ENCODE peak calls at places on chromosomes 12 and 14, in seven cellular contexts. B, W, Q, D, V, L and R are unnamed samples.

GRCh38 chr12:13957576-13957975 is 23.8 kb downstream of the GRIN2B start:
- DNase-seq in L (no peak), W (no peak), V (no peak), D (no peak), Q (no peak), B (no peak), R (no peak)

GRCh38 chr12:57889541-57889989 is 43.0 kb upstream of the CTDSP2 start:
- DNase-seq in D (no peak), V (no peak), Q (no peak), B (no peak), L (no peak), W (no peak), R (peak)

GRCh38 chr14:69299286-69300035 is 39.5 kb downstream of the GALNT16 start:
- DNase-seq in L (no peak), B (no peak), D (no peak), W (no peak), V (no peak), Q (peak), R (no peak)

GRCh38 chr12:47999816-48000215 is 4.5 kb downstream of the COL2A1 start:
- DNase-seq in V (no peak), B (no peak), L (no peak), W (no peak), D (no peak), Q (no peak), R (no peak)

GRCh38 chr12:3317841-3318501 is 173.0 kb upstream of the PRMT8 start:
- DNase-seq in L (no peak), D (no peak), Q (no peak), B (no peak), V (no peak), W (no peak), R (no peak)

GRCh38 chr14:105844047-105844630 is 317.8 kb downstream of the TMEM121 start:
- DNase-seq in Q (peak), W (no peak), D (no peak), V (no peak), L (no peak), B (no peak), R (no peak)

GRCh38 chr14:28608438-28608837 is 158.1 kb upstream of the FOXG1 start:
- DNase-seq in V (no peak), Q (no peak), D (no peak), L (no peak), W (no peak), B (no peak), R (no peak)

GRCh38 chr14:34099630-34100029 is 148.8 kb upstream of the EGLN3 start:
- DNase-seq in V (no peak), L (no peak), W (no peak), D (no peak), B (no peak), Q (no peak), R (no peak)

GRCh38 chr12:14129601-14130178 is 148.3 kb upstream of the GRIN2B start:
- DNase-seq in D (no peak), W (no peak), Q (no peak), L (no peak), B (no peak), V (no peak), R (no peak)

GRCh38 chr12:32161040-32161439 is 54.4 kb downstream of the BICD1 start:
- DNase-seq in Q (no peak), B (no peak), D (no peak), L (no peak), W (no peak), V (no peak), R (no peak)

GRCh38 chr12:31387466-31387865 is 61.5 kb upstream of the SINHCAF start:
- DNase-seq in L (no peak), W (no peak), D (no peak), Q (no peak), B (no peak), V (no peak), R (no peak)

GRCh38 chr14:81555051-81555450 is 21.4 kb upstream of the SEL1L start:
- DNase-seq in W (no peak), V (no peak), L (no peak), D (no peak), B (no peak), Q (no peak), R (no peak)

GRCh38 chr12:120231316-120232011 is 30.6 kb upstream of the RPLP0 start:
- DNase-seq in V (peak), B (no peak), Q (peak), L (no peak), D (no peak), W (peak), R (no peak)

GRCh38 chr12:94263011-94263786 is 114.8 kb downstream of the PLXNC1 start:
- DNase-seq in L (no peak), D (no peak), B (no peak), Q (peak), W (no peak), V (no peak), R (no peak)

GRCh38 chr12:1590083-1590979 is 4.0 kb downstream of the FBXL14 start:
- DNase-seq in B (no peak), L (no peak), W (no peak), V (no peak), Q (no peak), D (no peak), R (peak)

GRCh38 chr14:94395900-94396574 is 7.6 kb upstream of the SERPINA1 start:
- DNase-seq in V (no peak), L (no peak), Q (no peak), W (no peak), D (no peak), B (no peak), R (no peak)

GRCh38 chr12:105961821-105962671 is 176.7 kb downstream of the NUAK1 start:
- DNase-seq in D (no peak), V (no peak), L (no peak), W (no peak), Q (no peak), B (no peak), R (no peak)

GRCh38 chr14:60317609-60318008 is 68.6 kb downstream of the PPM1A start:
- DNase-seq in V (no peak), Q (no peak), B (no peak), D (no peak), L (no peak), W (no peak), R (no peak)

GRCh38 chr14:91681116-91681515 is 50.8 kb downstream of the CATSPERB start:
- DNase-seq in D (no peak), Q (no peak), V (no peak), W (no peak), B (no peak), L (no peak), R (no peak)

GRCh38 chr12:31715283-31715825 is 13.5 kb downstream of the AMN1 start:
- DNase-seq in D (peak), L (no peak), Q (no peak), V (no peak), W (no peak), B (no peak), R (no peak)

GRCh38 chr12:80892597-80893445 is 44.9 kb downstream of the LIN7A start:
- DNase-seq in B (no peak), W (no peak), L (no peak), D (no peak), Q (no peak), V (no peak), R (no peak)

GRCh38 chr14:45658917-45659299 is 405.9 kb upstream of the MIS18BP1 start:
- DNase-seq in B (no peak), W (no peak), D (no peak), V (no peak), L (no peak), Q (no peak), R (no peak)

GRCh38 chr12:79681008-79681590 is 9.7 kb downstream of the PAWR start:
- DNase-seq in V (no peak), L (no peak), B (no peak), D (peak), Q (no peak), W (no peak), R (no peak)

GRCh38 chr12:127810026-127810425 is 456.9 kb upstream of the TMEM132C start:
- DNase-seq in Q (no peak), D (no peak), W (peak), B (no peak), L (no peak), V (no peak), R (no peak)

GRCh38 chr14:22589096-22589839 is at the start of gene DAD1:
- DNase-seq in B (peak), V (peak), L (peak), D (peak), Q (peak), W (peak), R (peak)
- TF ChIP-seq POLR2A in B (peak), V (peak), L (peak), D (peak), Q (no peak), W (peak), R (peak)

GRCh38 chr12:569803-570236 is 93.4 kb downstream of the NINJ2 start:
- DNase-seq in D (peak), B (no peak), Q (peak), V (peak), L (peak), W (peak), R (peak)

GRCh38 chr12:571795-572531 is 91.3 kb downstream of the NINJ2 start:
- DNase-seq in V (peak), B (no peak), W (peak), Q (no peak), L (no peak), D (no peak), R (no peak)

GRCh38 chr12:570949-571794 is 92.1 kb downstream of the NINJ2 start:
- DNase-seq in V (peak), Q (peak), W (peak), L (no peak), D (no peak), B (no peak), R (peak)

GRCh38 chr12:569091-569676 is 94.1 kb downstream of the NINJ2 start:
- DNase-seq in V (no peak), D (no peak), B (no peak), L (no peak), Q (peak), W (no peak), R (no peak)

DNA sequence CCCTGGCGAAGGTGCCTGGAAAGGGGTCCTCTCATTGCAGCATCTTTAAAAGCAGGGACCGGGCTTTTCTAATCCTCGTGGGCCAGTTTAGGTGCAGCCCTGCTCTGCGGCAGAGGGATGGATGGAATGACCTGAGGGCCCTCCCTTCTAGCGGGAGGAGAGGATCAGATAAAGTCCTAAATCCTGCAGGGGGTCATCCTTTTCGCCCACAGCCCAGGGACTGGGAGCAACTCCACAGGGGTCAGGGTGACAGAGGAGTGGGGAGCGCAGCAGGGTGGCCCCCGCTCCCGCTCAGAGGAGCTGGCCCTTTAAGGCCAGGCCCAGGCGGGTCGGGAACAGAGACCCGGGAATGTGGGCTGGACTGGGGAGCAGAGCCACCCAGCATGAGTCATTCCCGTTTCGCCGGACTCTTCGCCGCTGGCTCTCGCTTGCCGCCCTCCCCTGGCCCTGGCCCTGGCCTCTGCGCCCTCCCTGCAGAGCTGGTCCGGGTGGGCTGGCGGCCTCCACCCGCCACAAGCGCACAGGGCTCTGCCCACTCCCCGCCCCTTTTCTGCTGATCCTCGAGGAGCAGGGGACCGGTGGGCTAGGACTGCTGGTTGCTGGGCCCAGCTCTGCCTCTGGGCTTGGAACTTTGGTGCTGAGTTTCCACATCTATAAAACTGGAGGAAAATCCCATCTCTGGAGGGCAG is 92.9 kb downstream of the NINJ2 start:
- DNase-seq in W (peak), L (no peak), D (no peak), Q (peak), B (no peak), V (peak), R (peak)
- TF ChIP-seq POLR2A in W (peak), L (no peak), D (no peak), Q (no peak), B (peak), V (peak), R (peak)

GRCh38 chr14:52949711-52950409 is 990 bp downstream of the FERMT2 start:
- DNase-seq in L (no peak), W (peak), Q (no peak), B (no peak), D (no peak), V (peak), R (peak)
- TF ChIP-seq POLR2A in L (no peak), W (no peak), Q (no peak), B (no peak), D (no peak), V (no peak), R (no peak)

GRCh38 chr14:103925316-103925715 is 2.9 kb upstream of the TDRD9 start:
- DNase-seq in V (no peak), W (no peak), B (no peak), D (no peak), Q (no peak), L (no peak), R (no peak)

GRCh38 chr14:103915616-103916015 is 12.6 kb upstream of the TDRD9 start:
- DNase-seq in D (no peak), B (no peak), L (no peak), Q (peak), V (no peak), W (no peak), R (no peak)

GRCh38 chr14:103923863-103924262 is 4.4 kb upstream of the TDRD9 start:
- DNase-seq in B (no peak), L (no peak), V (no peak), Q (no peak), W (no peak), D (peak), R (no peak)

GRCh38 chr14:103916636-103917262 is 11.5 kb upstream of the TDRD9 start:
- DNase-seq in Q (peak), W (no peak), D (no peak), V (no peak), L (no peak), B (no peak), R (no peak)

DNA sequence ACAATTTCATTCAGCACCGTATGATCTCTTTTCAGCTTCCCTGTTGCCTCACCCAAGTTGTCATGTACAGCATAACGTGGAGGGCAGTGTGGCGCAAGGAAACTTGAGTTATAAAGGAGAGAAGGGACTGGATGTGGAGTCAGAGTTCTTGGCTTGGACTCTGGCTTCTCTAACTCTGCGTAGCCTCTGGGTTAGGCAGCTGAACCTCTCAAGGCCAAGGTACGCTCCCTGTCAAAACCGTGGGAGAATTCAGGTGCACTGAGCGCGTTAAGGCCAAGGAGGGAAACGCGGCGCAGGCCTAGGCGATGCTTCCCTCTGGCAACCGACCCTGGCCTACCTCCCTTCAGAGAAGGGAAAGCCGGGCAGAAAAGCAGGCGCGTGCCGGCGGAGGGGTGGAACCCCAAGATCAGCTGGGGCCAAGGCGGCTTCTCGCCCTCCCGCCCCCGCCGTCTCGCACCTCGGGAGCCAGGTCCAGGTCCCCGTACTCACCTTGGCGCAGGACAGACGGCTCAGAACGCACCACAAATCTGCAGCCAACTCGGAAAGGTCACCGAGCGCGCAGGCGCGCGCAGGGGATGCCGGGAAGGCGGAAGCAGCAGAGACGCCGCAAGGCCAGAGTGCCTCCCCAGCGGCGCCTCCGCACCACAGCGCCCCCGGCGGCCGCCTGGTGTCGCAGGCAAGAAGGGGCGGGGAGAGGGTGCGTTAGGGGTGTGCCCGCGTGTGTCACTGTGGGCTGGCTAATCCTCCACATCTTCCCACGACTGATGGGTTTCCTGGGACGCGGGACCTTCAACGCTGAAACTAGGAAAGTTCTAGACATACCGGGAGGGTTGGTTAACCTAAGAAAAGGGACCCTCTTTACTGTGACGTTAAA is 7.0 kb upstream of the TDRD9 start:
- DNase-seq in W (peak), B (peak), V (peak), Q (peak), L (peak), D (peak), R (peak)
- TF ChIP-seq POLR2A in W (peak), B (peak), V (peak), Q (no peak), L (peak), D (peak), R (no peak)

GRCh38 chr14:55116246-55117030 is 12.6 kb upstream of the LGALS3 start:
- DNase-seq in D (peak), W (no peak), B (no peak), V (no peak), L (no peak), Q (no peak), R (no peak)
- TF ChIP-seq POLR2A in D (peak), W (no peak), B (no peak), V (no peak), L (no peak), Q (no peak), R (no peak)